ENCODE peak calls at places on chromosomes 11 and 22, in ten cellular contexts. U is COLO829; D is CD8-positive, alpha-beta memory T cell; S is kidney epithelial cell; I is HT-29; L is astrocyte of the cerebellum; M is NCI-H774; W is heart right ventricle; G is type B pancreatic cell; Y is stimulated activated CD8-positive, alpha-beta memory T cell treated with anti-CD3 and anti-CD28 coated beads, Interleukin-7, amount 100 ng/mL, for 24 hours. R is an unnamed sample.

GRCh38 chr22:20133930-20134549 is 2.4 kb downstream of the ZDHHC8 start:
- DNase-seq in U (no peak), D (no peak), S (no peak), I (no peak), L (no peak), M (no peak), W (no peak), G (no peak), Y (no peak), R (no peak)

GRCh38 chr11:94455861-94456260 is 37.8 kb downstream of the MRE11 start:
- DNase-seq in U (no peak), D (no peak), S (peak; percentile 9), I (peak; percentile 39), L (no peak), M (no peak), W (no peak), G (no peak), Y (no peak), R (no peak)

GRCh38 chr11:14676068-14676467 is 32.5 kb downstream of the PDE3B start:
- DNase-seq in U (no peak), D (no peak), S (no peak), I (no peak), L (no peak), M (no peak), W (no peak), G (no peak), Y (no peak), R (no peak)

GRCh38 chr22:48057116-48057835 is 1294.8 kb downstream of the TBC1D22A start:
- DNase-seq in U (no peak), D (no peak), S (no peak), I (no peak), L (no peak), M (no peak), W (no peak), G (peak; percentile 16), Y (no peak), R (no peak)

GRCh38 chr11:70398834-70399680 is 728 bp downstream of the CTTN start:
- DNase-seq in U (no peak), D (no peak), S (no peak), I (no peak), L (no peak), M (no peak), W (no peak), G (no peak), Y (no peak), R (no peak)

GRCh38 chr22:29512031-29512430 is 32.0 kb downstream of the NEFH start:
- DNase-seq in U (no peak), D (no peak), S (no peak), I (no peak), L (no peak), M (no peak), W (no peak), G (no peak), Y (no peak), R (no peak)

GRCh38 chr11:48002565-48002964 is 22.2 kb downstream of the PTPRJ start:
- DNase-seq in U (no peak), D (no peak), S (no peak), I (no peak), L (no peak), M (peak; percentile 64), W (no peak), G (no peak), Y (no peak), R (no peak)

GRCh38 chr22:27286711-27287110 is 514.8 kb downstream of the MN1 start:
- DNase-seq in U (no peak), D (no peak), S (no peak), I (no peak), L (no peak), M (no peak), W (no peak), G (no peak), Y (no peak), R (no peak)

GRCh38 chr11:33701302-33701701 is 676 bp upstream of the C11orf91 start:
- DNase-seq in U (no peak), D (no peak), S (no peak), I (no peak), L (no peak), M (no peak), W (no peak), G (no peak), Y (no peak), R (no peak)

GRCh38 chr11:74397531-74398243 is 546 bp downstream of the PGM2L1 start:
- DNase-seq in U (no peak), D (peak; percentile 24), S (no peak), I (peak; percentile 89), L (no peak), M (peak; percentile 21), W (no peak), G (no peak), Y (peak; percentile 6), R (no peak)

GRCh38 chr11:61791737-61792309 is 576 bp downstream of the TMEM258 start:
- DNase-seq in U (peak; percentile 94), D (peak; percentile 39), S (peak; percentile 53), I (peak; percentile 94), L (peak; percentile 94), M (peak; percentile 59), W (peak; percentile 82), G (no peak), Y (no peak), R (peak; percentile 70)

GRCh38 chr11:10606536-10607208 is 38.2 kb upstream of the LYVE1 start:
- DNase-seq in U (no peak), D (no peak), S (no peak), I (no peak), L (no peak), M (no peak), W (no peak), G (no peak), Y (no peak), R (no peak)

GRCh38 chr11:20429216-20429615 is 41.7 kb downstream of the PRMT3 start:
- DNase-seq in U (no peak), D (no peak), S (no peak), I (no peak), L (no peak), M (no peak), W (no peak), G (no peak), Y (no peak), R (no peak)

GRCh38 chr11:101618691-101619090 is 34.9 kb upstream of the TRPC6 start:
- DNase-seq in U (no peak), D (no peak), S (peak; percentile 31), I (no peak), L (peak; percentile 41), M (no peak), W (no peak), G (no peak), Y (no peak), R (no peak)

GRCh38 chr11:128520886-128521696 is 66.3 kb downstream of the ETS1 start:
- DNase-seq in U (no peak), D (no peak), S (no peak), I (peak; percentile 33), L (no peak), M (no peak), W (no peak), G (no peak), Y (no peak), R (no peak)

GRCh38 chr11:34075178-34075820 is 23.8 kb downstream of the CAPRIN1 start:
- DNase-seq in U (peak; percentile 86), D (no peak), S (no peak), I (peak; percentile 78), L (peak; percentile 34), M (no peak), W (no peak), G (no peak), Y (no peak), R (no peak)

GRCh38 chr11:57641426-57641825 is 8.3 kb downstream of the YPEL4 start:
- DNase-seq in U (peak; percentile 70), D (no peak), S (no peak), I (peak; percentile 63), L (no peak), M (no peak), W (no peak), G (no peak), Y (no peak), R (no peak)

GRCh38 chr22:25350551-25350971 is 131.1 kb downstream of the CRYBB2 start:
- DNase-seq in U (no peak), D (no peak), S (no peak), I (no peak), L (no peak), M (no peak), W (no peak), G (peak; percentile 65), Y (no peak), R (no peak)

GRCh38 chr11:121996574-121996973 is 119.4 kb downstream of the BLID start:
- DNase-seq in U (no peak), D (no peak), S (no peak), I (no peak), L (no peak), M (no peak), W (no peak), G (no peak), Y (no peak), R (no peak)

GRCh38 chr22:22767876-22768602 is 119.6 kb upstream of the IGLL5 start:
- DNase-seq in U (no peak), D (no peak), S (no peak), I (no peak), L (no peak), M (no peak), W (no peak), G (peak; percentile 31), Y (no peak), R (no peak)

GRCh38 chr11:67371549-67372231 is 1.7 kb downstream of the CLCF1 start:
- DNase-seq in U (no peak), D (no peak), S (no peak), I (peak; percentile 83), L (no peak), M (no peak), W (no peak), G (no peak), Y (no peak), R (no peak)

GRCh38 chr11:126583101-126583500 is 227.6 kb downstream of the ST3GAL4 start:
- DNase-seq in U (no peak), D (no peak), S (no peak), I (no peak), L (no peak), M (no peak), W (no peak), G (no peak), Y (no peak), R (no peak)

GRCh38 chr22:38137876-38138687 is 27.6 kb upstream of the BAIAP2L2 start:
- DNase-seq in U (no peak), D (no peak), S (no peak), I (no peak), L (no peak), M (no peak), W (no peak), G (no peak), Y (no peak), R (no peak)

GRCh38 chr22:25091449-25091848 is 108.2 kb upstream of the CRYBB3 start:
- DNase-seq in U (no peak), D (no peak), S (no peak), I (no peak), L (no peak), M (no peak), W (no peak), G (no peak), Y (no peak), R (no peak)

GRCh38 chr11:86214710-86215109 is 29.8 kb upstream of the EED start:
- DNase-seq in U (no peak), D (no peak), S (no peak), I (peak; percentile 58), L (no peak), M (no peak), W (no peak), G (no peak), Y (peak; percentile 55), R (no peak)

GRCh38 chr11:123475478-123475877 is 45.4 kb downstream of the GRAMD1B start:
- DNase-seq in U (peak; percentile 58), D (no peak), S (no peak), I (peak; percentile 31), L (no peak), M (peak; percentile 13), W (no peak), G (no peak), Y (no peak), R (peak; percentile 10)

GRCh38 chr11:119615879-119616190 is 113.2 kb downstream of the NECTIN1 start:
- DNase-seq in U (no peak), D (no peak), S (no peak), I (no peak), L (no peak), M (no peak), W (no peak), G (no peak), Y (no peak), R (no peak)

GRCh38 chr11:73323464-73323863 is 15.4 kb downstream of the ARHGEF17 start:
- DNase-seq in U (no peak), D (no peak), S (no peak), I (peak; percentile 64), L (no peak), M (no peak), W (peak; percentile 89), G (no peak), Y (no peak), R (peak; percentile 48)